ENCODE peak calls at places on chromosomes 13 and 19, in seven cellular contexts. H is IMR-90; N is stimulated activated naive CD8-positive, alpha-beta T cell treated with anti-CD3 and anti-CD28 coated beads, Interleukin-15, Interleukin-2, amounts not matched to agents 100 U/mL and 50 U/mL, for 24 hours; M is mucosa of descending colon; W is pancreas; Y is upper lobe of right lung; K is naive thymus-derived CD4-positive, alpha-beta T cell. G is an unnamed sample.

GRCh38 chr13:25752957-25753540 is 298.8 kb downstream of the SHISA2 start:
- ATAC-seq in H (peak), N (peak), M (peak), W (peak), Y (peak), K (peak), G (peak)

GRCh38 chr19:29409121-29409862 is 116.5 kb upstream of the VSTM2B start:
- ATAC-seq in H (no peak), N (no peak), M (no peak), W (no peak), Y (no peak), K (no peak), G (no peak)

GRCh38 chr19:55369651-55370304 is 485 bp downstream of the IL11 start:
- ATAC-seq in H (peak), N (peak), M (peak), W (peak), Y (peak), K (peak), G (peak)

GRCh38 chr19:34733826-34734600 is at the start of gene ZNF181:
- ATAC-seq in H (peak), N (peak), M (peak), W (peak), Y (peak), K (peak), G (peak)

GRCh38 chr19:17647071-17648020 is 40.8 kb downstream of the UNC13A start:
- ATAC-seq in H (no peak), N (no peak), M (no peak), W (no peak), Y (peak), K (no peak), G (peak)

GRCh38 chr19:47280183-47280797 is 5.6 kb downstream of the INAFM1 start:
- ATAC-seq in H (no peak), N (peak), M (peak), W (peak), Y (peak), K (peak), G (peak)

GRCh38 chr19:54660967-54661366 is 1.8 kb upstream of the LILRB4 start:
- ATAC-seq in H (no peak), N (no peak), M (no peak), W (peak), Y (peak), K (peak), G (no peak)

GRCh38 chr19:10784257-10784656 is 51.8 kb downstream of the TMED1 start:
- ATAC-seq in H (no peak), N (no peak), M (peak), W (peak), Y (peak), K (peak), G (no peak)

GRCh38 chr13:60439201-60439600 is 42.2 kb downstream of the TDRD3 start:
- ATAC-seq in H (no peak), N (no peak), M (no peak), W (no peak), Y (no peak), K (no peak), G (no peak)

GRCh38 chr13:40319699-40320586 is 346.5 kb downstream of the FOXO1 start:
- ATAC-seq in H (no peak), N (no peak), M (peak), W (peak), Y (no peak), K (no peak), G (no peak)

GRCh38 chr13:39132286-39132685 is 94.0 kb downstream of the NHLRC3 start:
- ATAC-seq in H (no peak), N (peak), M (peak), W (no peak), Y (no peak), K (no peak), G (peak)

G was measured in esophagus mucosa.